ENCODE peak calls at places on chromosomes 12 and 14, in four cellular contexts. L, I, X and U are unnamed samples.

GRCh38 chr12:132506730-132507538 is 17.0 kb downstream of the FBRSL1 start:
- DNase-seq in X (peak), L (no peak), I (no peak), U (peak)

GRCh38 chr14:34732802-34733201 is 18.4 kb upstream of the CFL2 start:
- DNase-seq in X (no peak), I (no peak), L (no peak), U (no peak)

GRCh38 chr12:39986674-39987073 is 119.2 kb downstream of the SLC2A13 start:
- DNase-seq in X (no peak), I (no peak), L (no peak), U (no peak)

GRCh38 chr14:78316058-78316457 is 145.9 kb downstream of the NRXN3 start:
- DNase-seq in I (no peak), X (no peak), L (no peak), U (no peak)

GRCh38 chr14:106506901-106507305 is 980.5 kb downstream of the TMEM121 start:
- DNase-seq in L (no peak), I (no peak), X (no peak), U (no peak)

GRCh38 chr14:99217556-99217955 is 54.4 kb downstream of the BCL11B start:
- DNase-seq in X (no peak), L (no peak), I (no peak), U (no peak)

GRCh38 chr12:51246254-51246853 is 7.7 kb downstream of the DAZAP2 start:
- DNase-seq in L (no peak), I (no peak), X (no peak), U (peak)

GRCh38 chr14:29166507-29166906 is 399.9 kb downstream of the FOXG1 start:
- DNase-seq in L (no peak), X (no peak), I (no peak), U (no peak)

GRCh38 chr14:76920572-76921175 is 94.5 kb downstream of the LRRC74A start:
- DNase-seq in I (no peak), L (no peak), X (no peak), U (no peak)

GRCh38 chr12:24738436-24738835 is 210.5 kb downstream of the BCAT1 start:
- DNase-seq in X (no peak), I (no peak), L (no peak), U (no peak)

GRCh38 chr12:48197549-48197966 is 5.5 kb downstream of the OR10AD1 start:
- DNase-seq in L (no peak), I (no peak), X (no peak), U (no peak)

GRCh38 chr12:70393787-70394519 is 27.9 kb downstream of the KCNMB4 start:
- DNase-seq in L (no peak), I (no peak), X (peak), U (no peak)

GRCh38 chr12:94458882-94459772 is 540 bp downstream of the CEP83 start:
- DNase-seq in X (peak), I (peak), L (no peak), U (no peak)

GRCh38 chr12:2054091-2055018 is 1.6 kb downstream of the CACNA1C start:
- DNase-seq in I (no peak), X (no peak), L (no peak), U (no peak)

GRCh38 chr12:66244446-66244845 is 55.4 kb downstream of the IRAK3 start:
- DNase-seq in X (no peak), I (no peak), L (no peak), U (no peak)

GRCh38 chr12:111035578-111036301 is 115.4 kb upstream of the MYL2 start:
- DNase-seq in L (no peak), X (no peak), I (no peak), U (no peak)

GRCh38 chr12:68893201-68893600 is 39.8 kb downstream of the CPM start:
- DNase-seq in X (no peak), I (no peak), L (no peak), U (no peak)

GRCh38 chr14:33755358-33755757 is 195.5 kb downstream of the EGLN3 start:
- DNase-seq in L (no peak), X (no peak), I (no peak), U (no peak)

GRCh38 chr12:53217049-53217929 is 10.2 kb upstream of the ITGB7 start:
- DNase-seq in X (no peak), L (no peak), I (no peak), U (no peak)

GRCh38 chr14:70901218-70901772 is 6.0 kb upstream of the PCNX1 start:
- DNase-seq in L (no peak), X (no peak), I (no peak), U (no peak)

GRCh38 chr14:101957406-101958234 is 6.8 kb upstream of the DYNC1H1 start:
- DNase-seq in I (no peak), L (no peak), X (no peak), U (no peak)

GRCh38 chr12:32285484-32285883 is 113.9 kb upstream of the FGD4 start:
- DNase-seq in I (no peak), X (no peak), L (no peak), U (no peak)

GRCh38 chr12:64893961-64894360 is 69.5 kb downstream of the TBC1D30 start:
- DNase-seq in I (no peak), X (peak), L (no peak), U (no peak)

GRCh38 chr12:113781415-113782198 is 184.5 kb downstream of the RBM19 start:
- DNase-seq in I (no peak), L (no peak), X (peak), U (peak)

GRCh38 chr14:75315143-75315542 is 36.5 kb downstream of the FOS start:
- DNase-seq in L (no peak), I (no peak), X (no peak), U (no peak)

GRCh38 chr14:32205554-32205953 is 2.5 kb upstream of the RNU6-8 start:
- DNase-seq in L (no peak), I (no peak), X (no peak), U (no peak)

GRCh38 chr12:52278931-52279682 is 4.7 kb downstream of the KRT86 start:
- DNase-seq in I (peak), L (peak), X (no peak), U (peak)

GRCh38 chr14:101083564-101084435 is 180.3 kb upstream of the RTL1 start:
- DNase-seq in L (peak), I (no peak), X (no peak), U (no peak)

GRCh38 chr14:77299776-77300175 is 20.9 kb downstream of the POMT2 start:
- DNase-seq in X (no peak), L (no peak), I (no peak), U (no peak)

GRCh38 chr14:24605435-24606190 is 3.9 kb downstream of the GZMH start:
- DNase-seq in X (no peak), I (peak), L (peak), U (no peak)

GRCh38 chr14:65478596-65478995 is 66.1 kb downstream of the FUT8 start:
- DNase-seq in I (no peak), L (no peak), X (no peak), U (no peak)

GRCh38 chr14:69012251-69012953 is 33.3 kb upstream of the ACTN1 start:
- DNase-seq in X (no peak), L (no peak), I (no peak), U (no peak)

GRCh38 chr14:48568688-48569087 is 893.3 kb upstream of the MDGA2 start:
- DNase-seq in I (no peak), L (no peak), X (no peak), U (no peak)

GRCh38 chr14:95519699-95520098 is 3.2 kb upstream of the SYNE3 start:
- DNase-seq in X (peak), I (no peak), L (no peak), U (peak)

GRCh38 chr12:63955831-63956685 is 111.6 kb downstream of the SRGAP1 start:
- DNase-seq in I (no peak), X (no peak), L (no peak), U (no peak)

GRCh38 chr12:131408484-131408883 is 302.4 kb upstream of the SFSWAP start:
- DNase-seq in L (no peak), I (no peak), X (no peak), U (no peak)